ENCODE peak calls at places on chromosomes 1 and 21, in six cellular contexts. X is OCI-LY7; Z is CD8-positive, alpha-beta T cell; I is thoracic aorta; T is stomach; D is kidney. F is an unnamed sample.

GRCh38 chr1:240282061-240282830 is 190.6 kb downstream of the FMN2 start:
- DNase-seq in X (no peak), Z (no peak), I (no peak), T (peak; percentile 40), D (no peak), F (peak; percentile 1)

GRCh38 chr1:50750021-50750619 is 209.9 kb downstream of the FAF1 start:
- DNase-seq in X (peak; percentile 35), Z (no peak), I (no peak), T (no peak), D (no peak), F (no peak)

GRCh38 chr1:111739984-111740765 is 980 bp upstream of the INKA2 start:
- DNase-seq in X (no peak), Z (no peak), I (no peak), T (peak; percentile 69), D (peak; percentile 86), F (no peak)

GRCh38 chr1:232037774-232038388 is 411.3 kb downstream of the DISC1 start:
- DNase-seq in X (no peak), Z (no peak), I (no peak), T (no peak), D (no peak), F (no peak)

GRCh38 chr21:42939581-42940413 is 14.4 kb upstream of the ERVH48-1 start:
- DNase-seq in X (no peak), Z (no peak), I (peak; percentile 56), T (peak; percentile 73), D (no peak), F (peak; percentile 92)

GRCh38 chr1:210259496-210259895 is 26.9 kb downstream of the SERTAD4 start:
- DNase-seq in X (no peak), Z (no peak), I (no peak), T (no peak), D (no peak), F (no peak)

GRCh38 chr1:51336711-51337110 is 6.3 kb upstream of the TTC39A start:
- DNase-seq in X (no peak), Z (no peak), I (no peak), T (peak; percentile 4), D (no peak), F (no peak)

GRCh38 chr21:45940621-45941337 is 40.8 kb upstream of the COL6A1 start:
- DNase-seq in X (no peak), Z (no peak), I (no peak), T (no peak), D (no peak), F (no peak)

GRCh38 chr1:205211839-205212241 is 338 bp upstream of the DSTYK start:
- DNase-seq in X (no peak), Z (no peak), I (no peak), T (no peak), D (no peak), F (no peak)

GRCh38 chr1:248838357-248839167 is 538 bp downstream of the ZNF672 start:
- DNase-seq in X (peak; percentile 93), Z (peak; percentile 84), I (peak; percentile 64), T (peak; percentile 94), D (peak; percentile 98), F (peak; percentile 82)

GRCh38 chr1:195717651-195718050 is 890.6 kb downstream of the KCNT2 start:
- DNase-seq in X (no peak), Z (no peak), I (no peak), T (no peak), D (no peak), F (no peak)

GRCh38 chr1:226697608-226698544 is 41.2 kb downstream of the ITPKB start:
- DNase-seq in X (no peak), Z (no peak), I (no peak), T (no peak), D (no peak), F (no peak)

GRCh38 chr1:227774721-227775665 is 39.8 kb downstream of the SNAP47 start:
- DNase-seq in X (no peak), Z (no peak), I (no peak), T (no peak), D (peak; percentile 80), F (no peak)

GRCh38 chr1:57678138-57678537 is 254.3 kb upstream of the DAB1 start:
- DNase-seq in X (no peak), Z (no peak), I (no peak), T (no peak), D (no peak), F (no peak)

GRCh38 chr1:201061886-201062285 is 38.4 kb upstream of the KIF21B start:
- DNase-seq in X (no peak), Z (no peak), I (no peak), T (no peak), D (peak; percentile 67), F (no peak)

GRCh38 chr1:212290608-212291007 is 5.4 kb downstream of the PPP2R5A start:
- DNase-seq in X (no peak), Z (no peak), I (no peak), T (no peak), D (no peak), F (no peak)

GRCh38 chr1:222523852-222524251 is 24.1 kb downstream of the HHIPL2 start:
- DNase-seq in X (no peak), Z (no peak), I (no peak), T (no peak), D (no peak), F (no peak)

GRCh38 chr1:177863776-177864175 is 106.1 kb downstream of the SEC16B start:
- DNase-seq in X (no peak), Z (no peak), I (no peak), T (no peak), D (no peak), F (no peak)

GRCh38 chr1:161420763-161421455 is 53.2 kb upstream of the CFAP126 start:
- DNase-seq in X (peak; percentile 57), Z (no peak), I (no peak), T (no peak), D (no peak), F (no peak)

GRCh38 chr1:165671531-165671930 is 26.8 kb downstream of the ALDH9A1 start:
- DNase-seq in X (no peak), Z (no peak), I (no peak), T (no peak), D (no peak), F (no peak)

GRCh38 chr1:20708057-20708456 is 9.8 kb downstream of the KIF17 start:
- DNase-seq in X (no peak), Z (no peak), I (no peak), T (no peak), D (no peak), F (no peak)

GRCh38 chr1:33097137-33097611 is 16.2 kb downstream of the AZIN2 start:
- DNase-seq in X (no peak), Z (no peak), I (no peak), T (no peak), D (no peak), F (no peak)

GRCh38 chr1:33099290-33100118 is 18.6 kb downstream of the AZIN2 start:
- DNase-seq in X (peak; percentile 20), Z (peak; percentile 84), I (no peak), T (peak; percentile 34), D (peak; percentile 69), F (peak; percentile 100)

GRCh38 chr1:33096358-33097005 is 15.5 kb downstream of the AZIN2 start:
- DNase-seq in X (no peak), Z (no peak), I (no peak), T (peak; percentile 39), D (no peak), F (no peak)

GRCh38 chr1:33097762-33098161 is 16.8 kb downstream of the AZIN2 start:
- DNase-seq in X (no peak), Z (no peak), I (no peak), T (no peak), D (no peak), F (no peak)

DNA sequence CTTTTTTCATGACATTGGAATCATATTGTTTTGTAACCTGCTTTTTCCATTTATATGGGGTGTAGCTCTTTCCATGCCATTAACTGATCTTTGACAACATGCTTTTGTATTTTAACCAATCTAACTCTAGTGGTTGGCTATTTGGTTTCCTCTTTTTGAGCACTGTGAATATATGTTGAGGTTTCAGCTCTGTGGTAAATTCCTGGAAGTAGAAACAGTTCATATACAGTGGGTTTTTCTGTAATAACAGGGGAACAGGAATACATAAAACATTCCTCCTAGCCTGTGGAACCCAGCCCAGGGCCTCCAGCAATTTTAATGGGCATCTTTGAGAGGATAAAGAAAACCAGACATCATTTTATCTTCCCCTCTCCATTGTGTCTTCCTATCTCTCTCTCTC is 17.4 kb downstream of the AZIN2 start:
- DNase-seq in X (no peak), Z (no peak), I (no peak), T (no peak), D (no peak), F (no peak)
- H3K27ac ChIP-seq in X (no peak overlapping the region), Z (peak overlapping the region; percentile 13), I (no peak overlapping the region), T (peak overlapping the region; percentile 49), D (no peak overlapping the region), F (no peak overlapping the region)

GRCh38 chr1:2459757-2460156 is 16.3 kb upstream of the PLCH2 start:
- DNase-seq in X (no peak), Z (no peak), I (no peak), T (peak; percentile 38), D (no peak), F (no peak)
- TF ChIP-seq CTCF in X (no peak), Z (no peak), I (no peak), T (peak; percentile 11), D (peak; percentile 29), F (no peak)

GRCh38 chr1:64526312-64526711 is 56.4 kb downstream of the CACHD1 start:
- DNase-seq in X (no peak), Z (no peak), I (no peak), T (no peak), D (no peak), F (no peak)
- H3K4me1 ChIP-seq in X (no peaks in the 10 kb centered on the region), Z (peaks cover 6% of the 10 kb centered on the region), I (peaks cover 12% of the 10 kb centered on the region), T (peaks cover 7% of the 10 kb centered on the region), D (peaks cover 3% of the 10 kb centered on the region), F (peaks cover 9% of the 10 kb centered on the region)

DNA sequence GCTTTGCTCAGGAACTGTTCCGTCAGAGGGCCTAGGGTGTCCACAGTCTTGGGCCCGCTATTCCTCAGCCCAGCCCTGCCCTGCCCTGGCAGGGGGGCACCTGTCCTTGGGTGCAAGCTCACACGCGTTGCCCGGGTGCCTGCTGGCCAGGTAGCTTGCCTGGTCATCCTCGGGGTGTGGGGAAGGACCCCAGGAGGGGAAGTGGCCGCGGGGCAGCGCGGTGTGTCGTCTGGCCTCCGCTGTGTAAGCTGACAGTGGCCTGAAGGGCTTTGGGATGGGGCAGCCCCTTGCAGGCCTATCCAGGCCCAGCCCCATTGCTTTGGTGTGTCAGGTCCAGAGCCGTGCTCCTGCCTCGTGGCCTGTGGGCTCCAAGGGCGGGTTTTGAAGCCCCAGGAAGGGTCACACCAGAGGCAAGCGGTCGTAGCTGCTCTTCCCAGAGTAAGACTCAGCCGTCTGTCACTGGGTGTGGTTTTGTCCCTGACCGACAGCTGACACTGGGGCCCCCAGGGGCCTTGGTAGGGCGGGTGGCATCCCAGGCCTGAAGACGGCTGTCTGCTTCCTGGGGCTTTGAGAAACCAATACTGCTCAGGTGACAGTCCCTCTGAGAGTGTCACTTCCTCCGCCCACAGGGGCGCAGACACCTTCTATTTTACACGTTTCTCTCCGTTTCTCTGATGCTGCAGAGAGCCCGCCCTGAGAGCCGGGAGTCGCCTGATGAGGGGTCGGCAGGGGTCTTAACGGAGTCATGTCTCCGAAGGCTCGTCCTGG is 72.1 kb downstream of the SKI start:
- DNase-seq in X (peak; percentile 84), Z (peak; percentile 88), I (no peak), T (peak; percentile 45), D (no peak), F (no peak)
- H3K27ac ChIP-seq in X (peak overlapping the region; percentile 84), Z (peak overlapping the region; percentile 99), I (peak overlapping the region; percentile 63), T (peak overlapping the region; percentile 60), D (peak overlapping the region; percentile 71), F (no peak overlapping the region)

DNA sequence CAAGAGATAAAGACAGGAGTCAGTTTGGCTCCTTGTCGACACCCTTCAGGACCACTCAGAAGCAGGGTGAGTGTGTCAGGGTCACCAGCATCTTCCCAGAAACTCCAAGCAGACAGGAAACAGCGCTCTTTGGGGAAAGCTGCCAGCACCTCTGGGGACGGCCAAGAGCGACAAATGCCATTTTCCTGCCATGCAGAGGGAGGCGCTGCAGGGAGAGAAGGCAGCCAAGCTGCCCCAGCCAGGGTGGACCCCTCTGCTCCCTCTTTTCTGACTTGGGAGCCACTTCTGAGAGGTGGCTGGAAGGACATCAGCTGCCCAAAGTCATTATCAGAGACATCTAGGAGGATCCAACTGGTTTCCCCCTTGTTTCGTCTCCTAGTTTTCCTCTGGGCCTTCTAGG is 29.0 kb downstream of the SIM2 start:
- DNase-seq in X (no peak), Z (no peak), I (no peak), T (peak; percentile 21), D (no peak), F (no peak)
- TF ChIP-seq CTCF in X (no peak), Z (no peak), I (no peak), T (no peak), D (no peak), F (peak; percentile 9)